ENCODE peak calls at places on chromosomes 12 and 14, in five cellular contexts. C, Y, H, T and X are unnamed samples.

GRCh38 chr12:20128926-20129325 is 239.4 kb upstream of the PDE3A start:
- DNase-seq in C (no peak), Y (peak; percentile 26), H (no peak), T (no peak), X (no peak)

GRCh38 chr12:130281157-130281799 is 56.4 kb upstream of the PIWIL1 start:
- DNase-seq in C (peak; percentile 21), Y (no peak), H (no peak), T (peak; percentile 74), X (peak; percentile 51)

GRCh38 chr14:50343424-50343823 is 31.3 kb downstream of the DMAC2L start:
- DNase-seq in C (no peak), Y (peak; percentile 39), H (no peak), T (no peak), X (no peak)

GRCh38 chr12:3580071-3580749 is 89.2 kb downstream of the PRMT8 start:
- DNase-seq in C (no peak), Y (no peak), H (no peak), T (peak; percentile 15), X (no peak)

GRCh38 chr12:90239740-90240260 is 531.2 kb upstream of the ATP2B1 start:
- DNase-seq in C (no peak), Y (no peak), H (no peak), T (no peak), X (no peak)

GRCh38 chr12:88334271-88334670 is 192.2 kb downstream of the TMTC3 start:
- DNase-seq in C (no peak), Y (peak; percentile 85), H (peak; percentile 71), T (peak; percentile 60), X (no peak)

GRCh38 chr14:72476657-72477499 is 417.0 kb downstream of the DPF3 start:
- DNase-seq in C (peak; percentile 28), Y (peak; percentile 88), H (no peak), T (no peak), X (peak; percentile 68)

GRCh38 chr14:34710744-34711143 is 3.6 kb downstream of the CFL2 start:
- DNase-seq in C (no peak), Y (peak; percentile 51), H (no peak), T (no peak), X (no peak)

GRCh38 chr12:80778005-80778541 is 61.4 kb downstream of the MYF5 start:
- DNase-seq in C (no peak), Y (peak; percentile 94), H (peak; percentile 68), T (no peak), X (no peak)

GRCh38 chr12:20757-21156 is 45.8 kb upstream of the IQSEC3 start:
- DNase-seq in C (no peak), Y (no peak), H (no peak), T (no peak), X (no peak)

GRCh38 chr12:46415552-46415951 is 43.0 kb upstream of the SLC38A2 start:
- DNase-seq in C (no peak), Y (no peak), H (no peak), T (no peak), X (no peak)

GRCh38 chr12:130764475-130765185 is 48.5 kb upstream of the RIMBP2 start:
- DNase-seq in C (no peak), Y (peak; percentile 51), H (peak; percentile 28), T (no peak), X (no peak)

GRCh38 chr12:4178424-4179184 is 95.0 kb upstream of the CCND2 start:
- DNase-seq in C (no peak), Y (no peak), H (no peak), T (no peak), X (no peak)

GRCh38 chr14:63852271-63852816 is 460 bp upstream of the SYNE2 start:
- DNase-seq in C (no peak), Y (peak; percentile 34), H (no peak), T (no peak), X (peak; percentile 15)

GRCh38 chr12:92696240-92696639 is 6.5 kb upstream of the PLEKHG7 start:
- DNase-seq in C (no peak), Y (peak; percentile 29), H (no peak), T (no peak), X (no peak)

GRCh38 chr12:68831272-68831671 is 23.3 kb downstream of the MDM2 start:
- DNase-seq in C (no peak), Y (no peak), H (no peak), T (peak; percentile 8), X (no peak)

GRCh38 chr12:112801055-112801454 is 9.5 kb downstream of the RPH3A start:
- DNase-seq in C (no peak), Y (no peak), H (no peak), T (no peak), X (no peak)

GRCh38 chr12:77116277-77116676 is 50.9 kb upstream of the E2F7 start:
- DNase-seq in C (no peak), Y (peak; percentile 80), H (no peak), T (no peak), X (no peak)

GRCh38 chr14:88870777-88871176 is 46.3 kb downstream of the TTC8 start:
- DNase-seq in C (no peak), Y (no peak), H (no peak), T (no peak), X (no peak)

GRCh38 chr14:37584211-37585100 is 10.6 kb downstream of the FOXA1 start:
- DNase-seq in C (no peak), Y (no peak), H (no peak), T (no peak), X (no peak)
- H3K27me3 ChIP-seq in C (peaks cover 7% of the 10 kb centered on the region), Y (peaks cover 59% of the 10 kb centered on the region), H (peaks cover 49% of the 10 kb centered on the region), T (peaks cover 100% of the 10 kb centered on the region), X (peaks cover 100% of the 10 kb centered on the region)

GRCh38 chr12:53734425-53734824 is 7.2 kb upstream of the CALCOCO1 start:
- DNase-seq in C (no peak), Y (no peak), H (no peak), T (no peak), X (no peak)
- H3K27me3 ChIP-seq in C (no peaks in the 10 kb centered on the region), Y (peaks cover 39% of the 10 kb centered on the region), H (peaks cover 13% of the 10 kb centered on the region), T (peaks cover 84% of the 10 kb centered on the region), X (peaks cover 53% of the 10 kb centered on the region)

DNA sequence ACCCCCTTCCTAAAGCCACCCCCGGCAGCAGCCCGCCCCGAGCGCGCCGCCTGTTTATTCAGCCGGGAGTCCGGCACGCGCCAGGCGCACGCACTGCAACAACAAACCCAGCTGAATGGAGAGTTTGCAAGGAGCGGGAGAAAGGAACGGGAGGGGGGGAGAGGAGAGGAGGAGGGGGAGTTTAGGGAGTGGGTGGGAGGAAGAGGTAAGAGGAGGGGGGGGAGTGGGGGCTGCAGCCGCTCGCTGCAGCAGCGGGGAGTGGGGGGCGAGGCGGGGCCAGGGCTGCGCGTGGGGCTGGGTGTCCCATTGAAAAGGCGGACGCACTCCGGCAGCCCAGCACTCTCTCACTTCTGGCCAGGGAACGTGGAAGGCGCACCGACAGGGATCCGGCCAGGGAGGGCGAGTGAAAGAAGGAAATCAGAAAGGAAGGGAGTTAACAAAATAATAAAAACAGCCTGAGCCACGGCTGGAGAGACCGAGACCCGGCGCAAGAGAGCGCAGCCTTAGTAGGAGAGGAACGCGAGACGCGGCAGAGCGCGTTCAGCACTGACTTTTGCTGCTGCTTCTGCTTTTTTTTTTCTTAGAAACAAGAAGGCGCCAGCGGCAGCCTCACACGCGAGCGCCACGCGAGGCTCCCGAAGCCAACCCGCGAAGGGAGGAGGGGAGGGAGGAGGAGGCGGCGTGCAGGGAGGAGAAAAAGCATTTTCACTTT is at the start of gene ASCL1:
- DNase-seq in C (no peak), Y (peak; percentile 33), H (no peak), T (peak; percentile 71), X (no peak)
- H3K27me3 ChIP-seq in C (peaks cover 16% of the 10 kb centered on the region), Y (peaks cover 23% of the 10 kb centered on the region), H (peaks cover 29% of the 10 kb centered on the region), T (peaks cover 100% of the 10 kb centered on the region), X (peaks cover 96% of the 10 kb centered on the region)

GRCh38 chr14:24342889-24343288 is 3.1 kb upstream of the RIPK3 start:
- DNase-seq in C (no peak), Y (no peak), H (no peak), T (no peak), X (no peak)
- H3K27me3 ChIP-seq in C (no peaks in the 10 kb centered on the region), Y (peaks cover 13% of the 10 kb centered on the region), H (no peaks in the 10 kb centered on the region), T (peaks cover 92% of the 10 kb centered on the region), X (no peaks in the 10 kb centered on the region)

GRCh38 chr12:108021949-108022522 is 107.1 kb upstream of the WSCD2 start:
- DNase-seq in C (no peak), Y (no peak), H (no peak), T (no peak), X (no peak)
- H3K27me3 ChIP-seq in C (no peaks in the 10 kb centered on the region), Y (no peaks in the 10 kb centered on the region), H (no peaks in the 10 kb centered on the region), T (peaks cover 24% of the 10 kb centered on the region), X (no peaks in the 10 kb centered on the region)

GRCh38 chr14:36582011-36582873 is at the start of gene NKX2-8:
- DNase-seq in C (no peak), Y (no peak), H (no peak), T (peak; percentile 60), X (no peak)

GRCh38 chr14:36584167-36584811 is 1.9 kb upstream of the NKX2-8 start:
- DNase-seq in C (no peak), Y (no peak), H (no peak), T (no peak), X (no peak)

GRCh38 chr14:36580856-36581831 is 1.3 kb downstream of the NKX2-8 start:
- DNase-seq in C (no peak), Y (peak; percentile 52), H (no peak), T (peak; percentile 83), X (no peak)

GRCh38 chr14:36583242-36584166 is 1.1 kb upstream of the NKX2-8 start:
- DNase-seq in C (no peak), Y (no peak), H (no peak), T (peak; percentile 51), X (no peak)

GRCh38 chr14:36582874-36583241 is 444 bp upstream of the NKX2-8 start:
- DNase-seq in C (no peak), Y (no peak), H (no peak), T (peak; percentile 35), X (no peak)
- H3K27me3 ChIP-seq in C (peaks cover 10% of the 10 kb centered on the region), Y (peaks cover 48% of the 10 kb centered on the region), H (peaks cover 47% of the 10 kb centered on the region), T (peaks cover 100% of the 10 kb centered on the region), X (peaks cover 83% of the 10 kb centered on the region)

GRCh38 chr14:94447986-94448808 is 4.4 kb downstream of the SERPINA11 start:
- DNase-seq in C (no peak), Y (no peak), H (no peak), T (no peak), X (no peak)
- H3K27me3 ChIP-seq in C (peaks cover 4% of the 10 kb centered on the region), Y (no peaks in the 10 kb centered on the region), H (no peaks in the 10 kb centered on the region), T (no peaks in the 10 kb centered on the region), X (no peaks in the 10 kb centered on the region)

GRCh38 chr12:116879509-116880212 is 1.6 kb downstream of the HRK start:
- DNase-seq in C (no peak), Y (no peak), H (no peak), T (peak; percentile 32), X (no peak)

GRCh38 chr12:116880213-116880816 is 926 bp downstream of the HRK start:
- DNase-seq in C (no peak), Y (no peak), H (no peak), T (peak; percentile 17), X (no peak)

GRCh38 chr12:116874324-116874995 is 6.8 kb downstream of the HRK start:
- DNase-seq in C (no peak), Y (no peak), H (no peak), T (no peak), X (no peak)

GRCh38 chr12:116878567-116879508 is 2.4 kb downstream of the HRK start:
- DNase-seq in C (no peak), Y (no peak), H (no peak), T (peak; percentile 64), X (no peak)

GRCh38 chr12:116876151-116876869 is 4.9 kb downstream of the HRK start:
- DNase-seq in C (no peak), Y (no peak), H (no peak), T (peak; percentile 82), X (no peak)
- H3K27me3 ChIP-seq in C (peaks cover 6% of the 10 kb centered on the region), Y (peaks cover 45% of the 10 kb centered on the region), H (peaks cover 34% of the 10 kb centered on the region), T (peaks cover 49% of the 10 kb centered on the region), X (peaks cover 52% of the 10 kb centered on the region)